ENCODE peak calls at places on chromosomes 3 and 15, in eight cellular contexts. U is OCI-LY7, E is PC-3, T is IMR-90, D is endothelial cell of umbilical vein, A is neuronal stem cell, P is GM23338, L is HCT116. V is an unnamed sample.

GRCh38 chr3:23455775-23456174 is 252.6 kb downstream of the UBE2E2 start:
- DNase-seq in U (no peak), E (peak), T (peak), D (no peak), A (no peak), P (no peak), L (no peak), V (no peak)

GRCh38 chr15:67187351-67187854 is 67.1 kb downstream of the AAGAB start:
- DNase-seq in U (no peak), E (no peak), T (no peak), D (no peak), A (no peak), P (no peak), L (no peak), V (no peak)

GRCh38 chr15:44087578-44088190 is 107.4 kb downstream of the FRMD5 start:
- DNase-seq in U (no peak), E (peak), T (peak), D (peak), A (no peak), P (no peak), L (peak), V (no peak)

GRCh38 chr15:40481671-40482070 is 10.9 kb downstream of the CHST14 start:
- DNase-seq in U (no peak), E (no peak), T (no peak), D (no peak), A (no peak), P (no peak), L (no peak), V (no peak)

GRCh38 chr15:28140062-28140461 is 40.9 kb upstream of the OCA2 start:
- DNase-seq in U (no peak), E (no peak), T (no peak), D (no peak), A (no peak), P (no peak), L (no peak), V (no peak)

GRCh38 chr3:178382388-178383061 is 153.7 kb upstream of the KCNMB2 start:
- DNase-seq in U (no peak), E (peak), T (peak), D (peak), A (no peak), P (no peak), L (no peak), V (no peak)

GRCh38 chr3:37693791-37694194 is 167.9 kb upstream of the CTDSPL start:
- DNase-seq in U (no peak), E (no peak), T (no peak), D (no peak), A (no peak), P (peak), L (no peak), V (no peak)

GRCh38 chr3:37174532-37175126 is at the start of gene LRRFIP2:
- DNase-seq in U (no peak), E (peak), T (peak), D (peak), A (no peak), P (no peak), L (no peak), V (peak)

GRCh38 chr3:4501991-4502390 is 8.8 kb downstream of the ITPR1 start:
- DNase-seq in U (no peak), E (no peak), T (no peak), D (no peak), A (no peak), P (no peak), L (no peak), V (no peak)

GRCh38 chr3:23668430-23668904 is 137.3 kb upstream of the UBE2E1 start:
- DNase-seq in U (no peak), E (peak), T (peak), D (peak), A (no peak), P (no peak), L (peak), V (no peak)

GRCh38 chr3:122406198-122406597 is 9.7 kb downstream of the WDR5B start:
- DNase-seq in U (no peak), E (no peak), T (no peak), D (no peak), A (no peak), P (no peak), L (no peak), V (no peak)

GRCh38 chr3:66588340-66588847 is 87.6 kb upstream of the LRIG1 start:
- DNase-seq in U (no peak), E (peak), T (peak), D (no peak), A (no peak), P (no peak), L (no peak), V (no peak)

GRCh38 chr15:47514251-47514652 is 203.1 kb upstream of the SEMA6D start:
- DNase-seq in U (no peak), E (peak), T (peak), D (peak), A (no peak), P (no peak), L (no peak), V (no peak)

GRCh38 chr3:42745291-42745745 is 27.7 kb downstream of the CCDC13 start:
- DNase-seq in U (no peak), E (no peak), T (no peak), D (no peak), A (no peak), P (no peak), L (no peak), V (no peak)

GRCh38 chr15:45185069-45185779 is 2.5 kb downstream of the SHF start:
- DNase-seq in U (no peak), E (no peak), T (no peak), D (no peak), A (no peak), P (no peak), L (no peak), V (peak)

GRCh38 chr15:88887068-88887580 is 8.2 kb downstream of the HAPLN3 start:
- DNase-seq in U (no peak), E (no peak), T (no peak), D (no peak), A (no peak), P (no peak), L (no peak), V (no peak)

GRCh38 chr3:139234491-139234890 is 109.3 kb upstream of the MRPS22 start:
- DNase-seq in U (no peak), E (no peak), T (no peak), D (no peak), A (no peak), P (no peak), L (no peak), V (no peak)

GRCh38 chr3:32106929-32107362 is 526 bp downstream of the GPD1L start:
- DNase-seq in U (peak), E (peak), T (no peak), D (no peak), A (no peak), P (peak), L (no peak), V (peak)

GRCh38 chr15:35439291-35439690 is 106.7 kb downstream of the DPH6 start:
- DNase-seq in U (no peak), E (peak), T (peak), D (no peak), A (no peak), P (no peak), L (no peak), V (no peak)

GRCh38 chr3:12727481-12727880 is 31.6 kb downstream of the TMEM40 start:
- DNase-seq in U (no peak), E (no peak), T (no peak), D (no peak), A (no peak), P (no peak), L (no peak), V (no peak)

GRCh38 chr3:12729313-12729676 is 29.8 kb downstream of the TMEM40 start:
- DNase-seq in U (no peak), E (no peak), T (peak), D (no peak), A (no peak), P (no peak), L (no peak), V (peak)

GRCh38 chr3:12733566-12733965 is 25.5 kb downstream of the TMEM40 start:
- DNase-seq in U (no peak), E (no peak), T (no peak), D (no peak), A (no peak), P (no peak), L (no peak), V (no peak)

GRCh38 chr3:12727937-12728336 is 31.1 kb downstream of the TMEM40 start:
- DNase-seq in U (no peak), E (no peak), T (no peak), D (no peak), A (no peak), P (no peak), L (no peak), V (peak)

GRCh38 chr3:12730511-12731234 is 28.4 kb downstream of the TMEM40 start:
- DNase-seq in U (no peak), E (peak), T (no peak), D (no peak), A (no peak), P (no peak), L (no peak), V (peak)
- H3K4me2 ChIP-seq in U (peak), E (no peak), T (no peak), D (no peak), A (no peak), P (no peak), L (peak), V (peak)

GRCh38 chr3:25513642-25514266 is 85.7 kb downstream of the RARB start:
- DNase-seq in U (no peak), E (no peak), T (no peak), D (peak), A (no peak), P (peak), L (no peak), V (no peak)
- H3K4me3 ChIP-seq in U (no peak), E (no peak), T (no peak), D (no peak), A (no peak), P (no peak), L (no peak), V (no peak)

GRCh38 chr3:64686446-64686908 is 1.3 kb downstream of the ADAMTS9 start:
- DNase-seq in U (no peak), E (peak), T (peak), D (peak), A (peak), P (peak), L (no peak), V (no peak)

GRCh38 chr3:64685331-64685799 is 2.4 kb downstream of the ADAMTS9 start:
- DNase-seq in U (no peak), E (no peak), T (peak), D (no peak), A (no peak), P (no peak), L (no peak), V (no peak)

GRCh38 chr3:64685800-64686445 is 1.9 kb downstream of the ADAMTS9 start:
- DNase-seq in U (no peak), E (no peak), T (peak), D (peak), A (peak), P (peak), L (peak), V (no peak)

GRCh38 chr3:64687781-64688515 is at the start of gene ADAMTS9:
- DNase-seq in U (no peak), E (no peak), T (peak), D (peak), A (peak), P (peak), L (no peak), V (no peak)

DNA sequence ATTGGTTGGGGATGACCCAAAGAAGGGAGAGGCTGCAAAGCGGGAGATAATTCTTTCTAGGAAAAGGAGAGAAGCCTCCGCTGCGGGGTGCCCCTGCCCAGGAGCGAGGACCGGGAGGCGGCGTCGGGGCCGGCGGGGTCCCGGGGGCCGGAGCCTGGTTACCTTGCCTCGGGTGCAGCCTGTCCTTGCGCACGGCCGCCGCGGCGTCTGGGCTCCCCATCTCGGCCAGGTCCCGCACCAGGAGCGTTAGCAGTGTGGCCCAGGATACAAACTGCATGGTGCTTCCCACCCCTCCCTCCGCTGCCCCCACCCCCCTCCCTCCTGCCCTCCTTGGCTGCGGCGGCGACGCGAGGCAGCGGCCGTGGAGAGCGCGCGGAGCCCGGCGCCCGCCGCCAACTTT is 419 bp downstream of the ADAMTS9 start:
- DNase-seq in U (no peak), E (no peak), T (no peak), D (peak), A (no peak), P (no peak), L (no peak), V (no peak)
- H2AFZ ChIP-seq in U (no peak), E (no peak), T (peak), D (peak), A (peak), P (peak), L (no peak), V (no peak)

DNA sequence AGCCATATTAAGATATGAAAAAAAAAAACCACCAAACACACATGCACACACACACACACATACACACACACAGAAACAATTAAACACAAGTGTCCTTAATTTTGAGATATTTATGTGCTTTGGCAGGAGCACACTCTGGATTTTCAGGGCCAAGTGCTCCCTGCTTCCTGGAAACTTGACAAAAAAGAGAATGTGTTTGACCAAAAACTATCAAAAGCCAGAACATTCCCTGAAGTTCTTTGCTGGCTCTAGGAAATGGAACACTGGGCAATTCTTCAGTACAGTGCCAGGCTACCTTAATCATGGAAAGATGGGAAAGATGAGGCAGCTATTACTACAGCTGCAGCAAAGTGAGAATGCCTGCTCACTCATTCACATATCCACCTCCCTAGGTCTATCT is 44.6 kb downstream of the P3H2 start:
- DNase-seq in U (no peak), E (no peak), T (peak), D (peak), A (no peak), P (no peak), L (no peak), V (no peak)
- H3K4me2 ChIP-seq in U (no peak), E (peak), T (peak), D (no peak), A (no peak), P (no peak), L (no peak), V (no peak)

GRCh38 chr3:133894334-133895207 is 1.1 kb downstream of the RAB6B start:
- DNase-seq in U (no peak), E (no peak), T (no peak), D (no peak), A (no peak), P (peak), L (no peak), V (no peak)
- H3K4me3 ChIP-seq in U (no peak), E (peak), T (peak), D (no peak), A (no peak), P (peak), L (peak), V (no peak)

GRCh38 chr15:56056626-56057025 is 63.2 kb upstream of the NEDD4 start:
- DNase-seq in U (no peak), E (no peak), T (no peak), D (no peak), A (no peak), P (no peak), L (no peak), V (no peak)

GRCh38 chr15:56053046-56053400 is 59.6 kb upstream of the NEDD4 start:
- DNase-seq in U (no peak), E (no peak), T (no peak), D (no peak), A (no peak), P (no peak), L (no peak), V (no peak)

GRCh38 chr15:56051700-56052099 is 58.3 kb upstream of the NEDD4 start:
- DNase-seq in U (no peak), E (no peak), T (no peak), D (no peak), A (no peak), P (no peak), L (no peak), V (no peak)

GRCh38 chr15:56049577-56049976 is 56.2 kb upstream of the NEDD4 start:
- DNase-seq in U (no peak), E (no peak), T (no peak), D (no peak), A (no peak), P (no peak), L (no peak), V (no peak)

DNA sequence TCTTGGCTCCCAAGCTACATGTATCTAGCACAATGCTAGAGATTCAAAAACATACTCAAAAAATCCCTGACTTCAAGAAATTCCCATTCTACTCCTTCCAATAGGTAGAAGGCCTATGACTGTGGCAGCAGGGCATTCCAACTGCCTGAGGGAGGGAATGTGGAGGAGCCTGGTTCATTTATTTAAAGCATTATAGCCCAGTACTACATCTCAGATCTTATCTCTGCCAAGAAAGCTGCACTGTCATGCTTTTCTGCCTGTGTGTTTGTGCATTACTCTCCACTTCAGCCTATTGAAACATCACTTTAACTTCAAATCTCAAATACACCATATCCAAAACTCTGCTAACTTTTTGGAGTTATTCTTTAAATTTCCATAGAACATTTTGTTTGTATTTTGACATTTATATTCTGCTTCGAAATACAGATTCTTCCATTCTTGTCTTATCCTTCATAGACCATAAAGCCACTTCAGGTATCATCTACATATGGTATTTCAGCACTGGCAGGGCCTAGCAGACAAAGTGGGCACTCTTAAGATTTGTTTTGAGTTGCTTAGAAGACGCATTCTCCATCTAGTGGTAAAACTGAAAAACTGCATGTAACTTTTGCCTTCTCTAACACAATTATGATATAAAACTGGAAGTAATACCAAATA is 59.1 kb upstream of the NEDD4 start:
- DNase-seq in U (peak), E (peak), T (peak), D (peak), A (no peak), P (peak), L (peak), V (peak)
- H2AFZ ChIP-seq in U (no peak), E (peak), T (no peak), D (no peak), A (peak), P (no peak), L (peak), V (no peak)

GRCh38 chr15:94238539-94239118 is 7.3 kb downstream of the MCTP2 start:
- DNase-seq in U (peak), E (no peak), T (no peak), D (no peak), A (no peak), P (no peak), L (no peak), V (no peak)
- H3K4me2 ChIP-seq in U (peak), E (peak), T (no peak), D (no peak), A (no peak), P (no peak), L (no peak), V (no peak)

GRCh38 chr15:33194237-33194636 is 277 bp downstream of the FMN1 start:
- DNase-seq in U (no peak), E (no peak), T (no peak), D (no peak), A (peak), P (peak), L (no peak), V (no peak)

GRCh38 chr15:33191641-33192040 is 2.9 kb downstream of the FMN1 start:
- DNase-seq in U (no peak), E (no peak), T (no peak), D (no peak), A (no peak), P (no peak), L (no peak), V (no peak)

GRCh38 chr15:33194704-33195261 is at the start of gene FMN1:
- DNase-seq in U (peak), E (no peak), T (peak), D (peak), A (peak), P (peak), L (peak), V (no peak)

GRCh38 chr15:33197636-33198035 is 3.1 kb upstream of the FMN1 start:
- DNase-seq in U (no peak), E (no peak), T (no peak), D (no peak), A (no peak), P (no peak), L (no peak), V (no peak)

DNA sequence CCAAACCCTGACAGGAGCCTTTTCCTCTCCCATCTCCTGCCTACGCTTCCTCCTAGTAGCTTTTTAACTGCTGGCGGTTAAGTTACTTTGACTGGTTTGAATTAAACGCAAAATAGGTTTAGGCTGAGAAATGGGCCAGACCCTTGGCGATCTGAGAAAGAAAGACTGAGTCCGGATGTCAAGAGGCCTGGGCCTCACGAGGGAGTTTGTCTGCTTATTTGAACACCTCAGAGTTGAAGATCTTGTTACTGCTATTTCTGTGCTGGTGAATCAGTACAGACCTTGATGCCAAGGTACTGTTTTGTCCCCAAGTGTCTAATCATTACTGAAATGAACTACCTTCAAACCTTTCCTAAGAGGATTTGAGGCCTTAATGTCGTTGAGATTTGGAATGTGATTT is 769 bp upstream of the FMN1 start:
- DNase-seq in U (peak), E (no peak), T (no peak), D (no peak), A (no peak), P (no peak), L (no peak), V (no peak)
- H3K4me3 ChIP-seq in U (peak), E (no peak), T (peak), D (no peak), A (peak), P (peak), L (no peak), V (no peak)

GRCh38 chr15:84886211-84886983 is 1.9 kb downstream of the SLC28A1 start:
- DNase-seq in U (no peak), E (no peak), T (no peak), D (no peak), A (no peak), P (no peak), L (no peak), V (no peak)
- H2AFZ ChIP-seq in U (no peak), E (no peak), T (no peak), D (no peak), A (no peak), P (peak), L (no peak), V (no peak)

DNA sequence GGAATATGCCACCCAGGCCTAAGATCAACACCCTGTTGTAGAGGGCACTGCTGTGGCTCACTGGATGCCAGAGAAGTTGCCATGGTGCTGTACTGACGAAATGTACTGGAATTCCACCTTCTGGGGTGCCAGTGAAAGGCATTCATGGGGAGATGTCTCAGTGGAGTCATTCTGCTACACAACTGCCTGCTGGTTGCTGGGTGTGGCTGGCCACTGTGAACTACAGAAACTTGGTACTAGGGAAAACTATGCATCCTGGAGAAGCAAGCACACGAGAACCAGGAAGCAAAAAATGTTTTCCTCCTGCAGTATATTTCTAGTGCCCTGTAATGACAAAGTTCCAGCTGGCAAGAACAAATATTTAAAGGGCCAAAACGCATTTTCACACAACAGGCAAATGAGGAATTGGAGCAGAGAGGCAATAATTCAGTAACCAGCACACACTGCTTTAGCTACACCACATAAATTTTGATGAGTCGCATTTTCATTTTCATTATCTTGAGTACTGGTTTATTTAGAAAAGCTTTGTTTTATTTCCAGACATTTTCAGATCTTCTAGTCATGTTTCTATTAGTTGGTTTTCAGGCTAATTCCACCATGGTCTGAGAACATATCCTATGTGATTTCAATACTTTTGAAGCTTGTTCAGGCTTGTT is 18.3 kb upstream of the RFX7 start:
- DNase-seq in U (no peak), E (no peak), T (no peak), D (no peak), A (no peak), P (no peak), L (no peak), V (no peak)
- H3K4me2 ChIP-seq in U (no peak), E (no peak), T (no peak), D (no peak), A (no peak), P (no peak), L (no peak), V (no peak)

V was measured in Karpas-422.